ENCODE peak calls at places on chromosomes 7 and 10, in ten cellular contexts. M, E, Z, X, O, I, J, H, P and Q are unnamed samples.

GRCh38 chr7:156606618-156607331 is 33.8 kb upstream of the RNF32 start:
- DNase-seq in J (no peak), X (peak), Z (no peak), P (no peak), H (no peak), M (no peak), E (no peak), O (no peak), I (no peak), Q (no peak)

GRCh38 chr7:74525881-74526280 is 72.2 kb downstream of the GTF2IRD1 start:
- DNase-seq in H (no peak), J (no peak), X (peak), E (no peak), Z (no peak), I (no peak), O (no peak), P (no peak), M (no peak), Q (peak)

GRCh38 chr10:113073549-113074189 is 123.6 kb downstream of the TCF7L2 start:
- DNase-seq in O (peak), M (peak), X (peak), I (peak), P (no peak), J (peak), Z (peak), H (no peak), E (no peak), Q (no peak)

GRCh38 chr7:877312-878232 is 1.2 kb downstream of the GET4 start:
- DNase-seq in X (peak), E (no peak), J (no peak), Z (no peak), H (no peak), P (no peak), I (no peak), O (no peak), M (no peak), Q (peak)

GRCh38 chr7:41069635-41070034 is 633.3 kb downstream of the INHBA start:
- DNase-seq in M (no peak), I (no peak), P (no peak), Z (no peak), J (no peak), H (no peak), X (no peak), E (no peak), O (no peak), Q (no peak)

GRCh38 chr10:103915794-103916193 is 2.2 kb downstream of the STN1 start:
- DNase-seq in E (no peak), J (peak), Z (no peak), I (no peak), P (no peak), M (peak), O (no peak), X (no peak), H (no peak), Q (no peak)

GRCh38 chr7:144720139-144720538 is 115.7 kb downstream of the TPK1 start:
- DNase-seq in X (peak), O (no peak), I (peak), M (peak), H (no peak), Z (no peak), P (no peak), J (peak), E (no peak), Q (peak)

GRCh38 chr7:50427518-50427917 is 22.6 kb downstream of the FIGNL1 start:
- DNase-seq in H (no peak), P (no peak), J (no peak), O (no peak), Z (no peak), X (no peak), M (no peak), E (no peak), I (no peak), Q (no peak)

GRCh38 chr7:142790565-142790964 is 19.8 kb downstream of the PRSS2 start:
- DNase-seq in H (no peak), O (no peak), M (no peak), E (no peak), P (no peak), I (no peak), Z (no peak), J (peak), X (no peak), Q (no peak)

GRCh38 chr10:132392811-132393694 is 3.9 kb upstream of the PWWP2B start:
- DNase-seq in E (no peak), X (peak), I (no peak), J (peak), O (no peak), P (no peak), H (no peak), M (no peak), Z (peak), Q (no peak)

GRCh38 chr10:98253499-98253898 is 14.5 kb downstream of the LOXL4 start:
- DNase-seq in I (no peak), P (no peak), J (no peak), O (no peak), Z (no peak), H (peak), X (no peak), M (no peak), E (no peak), Q (no peak)

GRCh38 chr10:89480047-89480446 is 55.3 kb downstream of the SLC16A12 start:
- DNase-seq in O (no peak), Z (no peak), E (no peak), X (no peak), J (peak), H (no peak), I (no peak), M (no peak), P (no peak), Q (no peak)

GRCh38 chr7:28640026-28640425 is 227.7 kb downstream of the CREB5 start:
- DNase-seq in I (no peak), H (no peak), M (no peak), X (no peak), Z (no peak), J (no peak), E (no peak), P (no peak), O (no peak), Q (no peak)

GRCh38 chr10:125218967-125219366 is 58.6 kb upstream of the CTBP2 start:
- DNase-seq in H (no peak), I (no peak), E (no peak), P (no peak), O (no peak), Z (no peak), J (no peak), M (no peak), X (peak), Q (no peak)

GRCh38 chr7:133688483-133689239 is 435.8 kb downstream of the EXOC4 start:
- DNase-seq in O (no peak), I (peak), E (no peak), P (no peak), J (peak), X (no peak), Z (peak), M (no peak), H (no peak), Q (peak)

GRCh38 chr10:12353399-12354027 is 4.2 kb downstream of the CAMK1D start:
- DNase-seq in H (peak), Z (no peak), I (no peak), J (no peak), P (no peak), M (no peak), O (no peak), X (no peak), E (no peak), Q (peak)

GRCh38 chr7:43278088-43278644 is 165.7 kb downstream of the HECW1 start:
- DNase-seq in O (no peak), H (no peak), M (peak), I (no peak), X (no peak), E (no peak), J (peak), Z (no peak), P (no peak), Q (no peak)

GRCh38 chr10:84587789-84588188 is 259.4 kb downstream of the CCSER2 start:
- DNase-seq in E (no peak), M (no peak), X (peak), I (no peak), Z (no peak), J (no peak), O (no peak), H (no peak), P (no peak), Q (no peak)

GRCh38 chr7:1095621-1096155 is 7.8 kb downstream of the GPER1 start:
- DNase-seq in E (no peak), P (no peak), J (no peak), M (no peak), O (no peak), Z (no peak), H (no peak), I (no peak), X (no peak), Q (no peak)

GRCh38 chr7:151120896-151121295 is 34.6 kb downstream of the AGAP3 start:
- DNase-seq in Z (no peak), O (no peak), M (no peak), H (no peak), X (no peak), I (no peak), P (no peak), J (no peak), E (no peak), Q (no peak)

GRCh38 chr10:43196981-43197833 is 59.0 kb downstream of the CSGALNACT2 start:
- DNase-seq in Z (no peak), I (no peak), X (peak), E (no peak), P (no peak), O (no peak), J (no peak), H (no peak), M (no peak), Q (no peak)

GRCh38 chr7:42242381-42242780 is 5.4 kb upstream of the GLI3 start:
- DNase-seq in P (no peak), X (no peak), E (no peak), M (no peak), Z (no peak), J (no peak), I (no peak), O (no peak), H (no peak), Q (no peak)

GRCh38 chr7:143285806-143286521 is 1.2 kb downstream of the TMEM139 start:
- DNase-seq in I (no peak), P (no peak), E (no peak), J (no peak), X (no peak), M (no peak), O (no peak), Z (no peak), H (no peak), Q (no peak)

GRCh38 chr10:79331709-79332108 is 15.6 kb upstream of the PPIF start:
- DNase-seq in P (peak), X (no peak), I (peak), M (peak), J (peak), Z (peak), E (no peak), O (no peak), H (no peak), Q (no peak)

GRCh38 chr10:75137533-75138438 is 26.3 kb downstream of the SAMD8 start:
- DNase-seq in X (no peak), H (no peak), I (peak), Z (peak), P (no peak), J (peak), O (no peak), M (peak), E (no peak), Q (peak)

GRCh38 chr7:44294325-44295069 is 30.9 kb downstream of the CAMK2B start:
- DNase-seq in E (no peak), O (no peak), H (no peak), X (no peak), M (no peak), J (no peak), I (no peak), Z (no peak), P (no peak), Q (no peak)

GRCh38 chr7:77979219-77979618 is 180.6 kb downstream of the PHTF2 start:
- DNase-seq in P (no peak), Z (peak), M (peak), O (no peak), H (no peak), E (no peak), J (peak), X (no peak), I (no peak), Q (no peak)

GRCh38 chr7:148147438-148147837 is 443.1 kb upstream of the C7orf33 start:
- DNase-seq in M (no peak), P (no peak), H (no peak), E (no peak), X (no peak), I (no peak), J (no peak), O (no peak), Z (no peak), Q (no peak)

GRCh38 chr7:69575651-69576050 is 22.6 kb upstream of the AUTS2 start:
- DNase-seq in O (no peak), M (no peak), J (no peak), E (no peak), Z (no peak), I (no peak), H (no peak), P (no peak), X (no peak), Q (no peak)

GRCh38 chr7:28688651-28689050 is 269.5 kb downstream of the TRIL start:
- DNase-seq in J (peak), Z (peak), H (no peak), O (no peak), I (peak), X (no peak), P (no peak), M (peak), E (no peak), Q (no peak)

GRCh38 chr10:97047788-97048187 is 138.0 kb downstream of the SLIT1 start:
- DNase-seq in E (no peak), J (no peak), I (no peak), P (no peak), M (no peak), Z (no peak), X (peak), O (no peak), H (no peak), Q (no peak)